ENCODE peak calls at places on chromosome 1, in four cellular contexts. H is ovary, N is IMR-90, P is heart left ventricle. Q is an unnamed sample.
A peak's percentile ranks its signal among the peaks of the same experiment; 100 is the strongest.

GRCh38 chr1:230376296-230376695 is 49.8 kb downstream of the PGBD5 start:
- DNase-seq in P (no peak), H (no peak), N (no peak), Q (no peak)

GRCh38 chr1:237891266-237891665 is 544 bp upstream of the ZP4 start:
- DNase-seq in H (no peak), P (no peak), N (no peak), Q (no peak)

GRCh38 chr1:230754831-230755230 is 7.6 kb downstream of the CAPN9 start:
- DNase-seq in H (no peak), P (peak; percentile 55), N (peak; percentile 66), Q (peak; percentile 39)

GRCh38 chr1:224432672-224433040 is 1.9 kb downstream of the WDR26 start:
- DNase-seq in H (no peak), P (no peak), N (no peak), Q (no peak)

GRCh38 chr1:203797948-203798347 is 2.5 kb downstream of the ZBED6 start:
- DNase-seq in P (no peak), N (no peak), H (no peak), Q (no peak)

GRCh38 chr1:39407889-39408640 is 83.4 kb upstream of the BMP8A start:
- DNase-seq in N (no peak), P (no peak), H (no peak), Q (no peak)

GRCh38 chr1:184790642-184791041 is 36.0 kb upstream of the EDEM3 start:
- DNase-seq in N (no peak), P (no peak), H (no peak), Q (no peak)

GRCh38 chr1:116147972-116148371 is 36.8 kb downstream of the MAB21L3 start:
- DNase-seq in P (no peak), N (no peak), H (no peak), Q (no peak)

GRCh38 chr1:63255153-63255552 is 67.2 kb upstream of the FOXD3 start:
- DNase-seq in P (no peak), H (no peak), N (no peak), Q (no peak)

GRCh38 chr1:41672641-41673313 is 188.3 kb upstream of the EDN2 start:
- DNase-seq in N (peak; percentile 95), P (no peak), H (no peak), Q (peak; percentile 68)

GRCh38 chr1:80251591-80251990 is 1245.1 kb upstream of the ADGRL4 start:
- DNase-seq in P (no peak), H (no peak), N (no peak), Q (no peak)

GRCh38 chr1:226882187-226882586 is 11.8 kb downstream of the PSEN2 start:
- DNase-seq in P (no peak), H (no peak), N (no peak), Q (peak; percentile 64)

GRCh38 chr1:229148041-229148671 is 122.8 kb upstream of the RAB4A start:
- DNase-seq in N (no peak), H (peak; percentile 41), P (peak; percentile 44), Q (no peak)

GRCh38 chr1:109137959-109138757 is 24.2 kb downstream of the ELAPOR1 start:
- DNase-seq in H (no peak), N (no peak), P (no peak), Q (no peak)

GRCh38 chr1:30085814-30086770 is 637.3 kb downstream of the MATN1 start:
- DNase-seq in H (peak; percentile 69), N (peak; percentile 31), P (no peak), Q (no peak)

GRCh38 chr1:33641099-33641830 is 168.8 kb downstream of the ZSCAN20 start:
- DNase-seq in N (peak; percentile 14), H (no peak), P (no peak), Q (no peak)

GRCh38 chr1:85276290-85277026 is at the start of gene BCL10:
- DNase-seq in N (peak; percentile 97), P (peak; percentile 99), H (peak; percentile 98), Q (peak; percentile 100)

DNA sequence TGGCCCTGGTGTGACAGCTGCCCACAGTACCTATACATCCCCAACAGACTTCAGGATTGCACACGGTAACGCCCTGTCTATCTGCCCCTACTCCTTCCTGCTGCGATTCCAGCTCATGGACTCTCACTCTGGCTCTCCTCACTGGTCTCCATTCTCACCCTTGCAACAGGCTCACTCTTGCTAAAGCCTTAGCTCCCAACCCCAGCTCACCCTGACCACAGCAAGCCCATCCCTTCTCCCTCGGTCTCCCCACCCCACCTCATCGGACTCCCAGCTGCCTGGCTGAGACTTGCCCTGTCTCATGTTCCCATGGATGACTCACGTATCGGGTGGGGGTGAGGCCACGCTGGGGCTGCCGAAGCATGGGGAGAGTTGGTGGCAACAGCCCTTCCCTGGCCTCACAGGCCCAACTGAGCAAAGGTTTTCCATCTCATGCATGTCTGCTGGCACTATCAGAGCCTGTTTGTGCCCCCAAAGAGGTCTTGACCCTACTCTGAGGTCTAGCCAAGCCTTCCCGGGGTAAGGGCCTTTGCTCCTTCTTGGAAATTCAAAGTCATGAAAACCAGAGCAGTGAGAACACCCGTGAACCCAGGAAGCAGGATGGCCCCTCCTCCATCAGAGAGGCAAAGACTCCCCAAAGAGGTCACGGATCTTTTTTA is 7.1 kb downstream of the PHLDA3 start:
- DNase-seq in H (peak; percentile 69), N (peak; percentile 99), P (peak; percentile 87), Q (peak; percentile 64)
- H3K4me1 ChIP-seq in H (peaks cover 5% of the 10 kb centered on the region), N (peaks cover 35% of the 10 kb centered on the region), P (peaks cover 7% of the 10 kb centered on the region), Q (peaks cover 1% of the 10 kb centered on the region)

GRCh38 chr1:50978852-50979781 is 9.1 kb downstream of the CDKN2C start:
- DNase-seq in N (no peak), P (no peak), H (no peak), Q (no peak)
- TF ChIP-seq POLR2A in N (no peak), P (no peak), H (no peak), Q (no peak)

GRCh38 chr1:28512058-28512611 is 6.3 kb downstream of the RCC1 start:
- DNase-seq in H (no peak), N (peak; percentile 37), P (no peak), Q (no peak)

GRCh38 chr1:28508435-28508754 is 2.6 kb downstream of the RCC1 start:
- DNase-seq in N (no peak), P (no peak), H (no peak), Q (no peak)

GRCh38 chr1:28507646-28508434 is 2.0 kb downstream of the RCC1 start:
- DNase-seq in H (no peak), N (no peak), P (no peak), Q (no peak)

GRCh38 chr1:28510350-28511223 is 4.7 kb downstream of the RCC1 start:
- DNase-seq in H (no peak), N (peak; percentile 52), P (no peak), Q (no peak)

GRCh38 chr1:28509705-28510349 is 4.0 kb downstream of the RCC1 start:
- DNase-seq in H (no peak), P (no peak), N (no peak), Q (no peak)
- H3K4me3 ChIP-seq in H (no peak overlapping the region), P (no peak overlapping the region), N (no peak overlapping the region), Q (no peak overlapping the region)

GRCh38 chr1:164759945-164760584 is 201.1 kb downstream of the PBX1 start:
- DNase-seq in P (no peak), N (no peak), H (no peak), Q (no peak)

GRCh38 chr1:164756741-164757140 is 197.8 kb downstream of the PBX1 start:
- DNase-seq in P (no peak), H (no peak), N (peak; percentile 50), Q (no peak)

GRCh38 chr1:164759144-164759920 is 200.3 kb downstream of the PBX1 start:
- DNase-seq in H (no peak), P (no peak), N (no peak), Q (no peak)

GRCh38 chr1:164755674-164756073 is 196.7 kb downstream of the PBX1 start:
- DNase-seq in P (no peak), N (no peak), H (no peak), Q (no peak)

DNA sequence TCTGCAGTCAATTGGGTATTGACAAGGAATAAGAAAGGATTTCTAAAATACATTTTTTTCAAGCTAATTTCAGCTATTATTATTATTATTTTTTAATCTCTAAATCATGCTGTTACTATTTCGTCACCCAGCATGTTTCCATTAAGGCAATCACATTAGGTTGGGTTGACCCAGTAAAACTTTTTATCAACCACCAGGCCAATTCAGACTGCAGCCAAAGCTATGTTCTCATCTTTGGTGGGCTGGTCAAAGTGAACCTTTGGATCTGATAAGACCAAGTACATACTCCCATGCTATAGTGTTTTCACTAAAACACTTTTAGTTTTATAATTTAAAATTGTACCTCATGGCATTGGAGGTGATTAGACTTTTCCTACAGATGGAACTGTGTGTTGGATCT is 198.6 kb downstream of the PBX1 start:
- DNase-seq in H (no peak), N (no peak), P (no peak), Q (no peak)
- H3K4me1 ChIP-seq in H (peaks cover 23% of the 10 kb centered on the region), N (peaks cover 22% of the 10 kb centered on the region), P (peaks cover 13% of the 10 kb centered on the region), Q (no peaks in the 10 kb centered on the region)

Q was measured in spleen.